ENCODE peak calls at places on chromosomes 3 and 15, in eight cellular contexts. One of them, this sample, is unnamed.

GRCh38 chr3:129003578-129004112 is 2.5 kb downstream of the EFCC1 start:
- DNase-seq in left ventricle myocardium inferior: no peak
- DNase-seq in fibroblast of pulmonary artery: no peak
- DNase-seq in astrocyte of the spinal cord: no peak
- DNase-seq in endothelial cell: peak
- DNase-seq in cardiac fibroblast: no peak
- DNase-seq in GM06990: no peak
- DNase-seq in hepatocyte: peak
- DNase-seq in this sample: no peak

GRCh38 chr3:169836942-169837275 is 24.2 kb upstream of the LRRC34 start:
- DNase-seq in astrocyte of the spinal cord: no peak
- DNase-seq in left ventricle myocardium inferior: no peak
- DNase-seq in hepatocyte: no peak
- DNase-seq in fibroblast of pulmonary artery: no peak
- DNase-seq in cardiac fibroblast: no peak
- DNase-seq in GM06990: no peak
- DNase-seq in endothelial cell: no peak
- DNase-seq in this sample: no peak

GRCh38 chr3:106371605-106372292 is 502.9 kb upstream of the CBLB start:
- DNase-seq in cardiac fibroblast: peak
- DNase-seq in hepatocyte: no peak
- DNase-seq in GM06990: no peak
- DNase-seq in left ventricle myocardium inferior: no peak
- DNase-seq in fibroblast of pulmonary artery: peak
- DNase-seq in astrocyte of the spinal cord: no peak
- DNase-seq in endothelial cell: no peak
- DNase-seq in this sample: no peak

GRCh38 chr15:71332605-71333004 is 217.3 kb downstream of the THSD4 start:
- DNase-seq in fibroblast of pulmonary artery: no peak
- DNase-seq in hepatocyte: no peak
- DNase-seq in cardiac fibroblast: no peak
- DNase-seq in left ventricle myocardium inferior: no peak
- DNase-seq in astrocyte of the spinal cord: peak
- DNase-seq in GM06990: no peak
- DNase-seq in endothelial cell: no peak
- DNase-seq in this sample: no peak

GRCh38 chr15:86915811-86916331 is 836.2 kb downstream of the AGBL1 start:
- DNase-seq in endothelial cell: peak
- DNase-seq in GM06990: no peak
- DNase-seq in cardiac fibroblast: peak
- DNase-seq in left ventricle myocardium inferior: no peak
- DNase-seq in fibroblast of pulmonary artery: peak
- DNase-seq in hepatocyte: peak
- DNase-seq in astrocyte of the spinal cord: peak
- DNase-seq in this sample: no peak

GRCh38 chr15:58606577-58607080 is 142.9 kb downstream of the ADAM10 start:
- DNase-seq in hepatocyte: no peak
- DNase-seq in fibroblast of pulmonary artery: no peak
- DNase-seq in endothelial cell: no peak
- DNase-seq in left ventricle myocardium inferior: no peak
- DNase-seq in cardiac fibroblast: no peak
- DNase-seq in astrocyte of the spinal cord: no peak
- DNase-seq in GM06990: no peak
- DNase-seq in this sample: no peak

GRCh38 chr3:32262201-32262600 is 23.7 kb downstream of the CMTM8 start:
- DNase-seq in cardiac fibroblast: no peak
- DNase-seq in astrocyte of the spinal cord: no peak
- DNase-seq in endothelial cell: no peak
- DNase-seq in left ventricle myocardium inferior: no peak
- DNase-seq in GM06990: no peak
- DNase-seq in fibroblast of pulmonary artery: no peak
- DNase-seq in hepatocyte: no peak
- DNase-seq in this sample: no peak

GRCh38 chr3:66948853-66949252 is 49.3 kb upstream of the KBTBD8 start:
- DNase-seq in hepatocyte: peak
- DNase-seq in GM06990: no peak
- DNase-seq in fibroblast of pulmonary artery: no peak
- DNase-seq in endothelial cell: no peak
- DNase-seq in left ventricle myocardium inferior: no peak
- DNase-seq in astrocyte of the spinal cord: no peak
- DNase-seq in cardiac fibroblast: no peak
- DNase-seq in this sample: no peak

GRCh38 chr3:127690106-127690505 is 17.4 kb downstream of the ABTB1 start:
- DNase-seq in astrocyte of the spinal cord: peak
- DNase-seq in cardiac fibroblast: peak
- DNase-seq in endothelial cell: no peak
- DNase-seq in hepatocyte: peak
- DNase-seq in fibroblast of pulmonary artery: peak
- DNase-seq in left ventricle myocardium inferior: peak
- DNase-seq in GM06990: no peak
- DNase-seq in this sample: no peak

GRCh38 chr15:59074607-59075006 is 30.3 kb upstream of the CCNB2 start:
- DNase-seq in GM06990: no peak
- DNase-seq in left ventricle myocardium inferior: no peak
- DNase-seq in fibroblast of pulmonary artery: no peak
- DNase-seq in astrocyte of the spinal cord: no peak
- DNase-seq in cardiac fibroblast: no peak
- DNase-seq in endothelial cell: no peak
- DNase-seq in hepatocyte: no peak
- DNase-seq in this sample: no peak

GRCh38 chr15:60682115-60682514 is 203.2 kb upstream of the ICE2 start:
- DNase-seq in astrocyte of the spinal cord: peak
- DNase-seq in GM06990: no peak
- DNase-seq in endothelial cell: no peak
- DNase-seq in fibroblast of pulmonary artery: peak
- DNase-seq in left ventricle myocardium inferior: no peak
- DNase-seq in hepatocyte: no peak
- DNase-seq in cardiac fibroblast: no peak
- DNase-seq in this sample: peak

GRCh38 chr15:71337197-71337845 is 222.1 kb downstream of the THSD4 start:
- DNase-seq in endothelial cell: no peak
- DNase-seq in hepatocyte: peak
- DNase-seq in GM06990: no peak
- DNase-seq in cardiac fibroblast: no peak
- DNase-seq in fibroblast of pulmonary artery: no peak
- DNase-seq in astrocyte of the spinal cord: no peak
- DNase-seq in left ventricle myocardium inferior: no peak
- DNase-seq in this sample: no peak

GRCh38 chr3:23671901-23672589 is 133.7 kb upstream of the UBE2E1 start:
- DNase-seq in hepatocyte: no peak
- DNase-seq in cardiac fibroblast: peak
- DNase-seq in astrocyte of the spinal cord: no peak
- DNase-seq in left ventricle myocardium inferior: no peak
- DNase-seq in fibroblast of pulmonary artery: peak
- DNase-seq in endothelial cell: no peak
- DNase-seq in GM06990: no peak
- DNase-seq in this sample: no peak

GRCh38 chr15:61759639-61760038 is 300.6 kb downstream of the VPS13C start:
- DNase-seq in astrocyte of the spinal cord: no peak
- DNase-seq in fibroblast of pulmonary artery: no peak
- DNase-seq in GM06990: no peak
- DNase-seq in left ventricle myocardium inferior: no peak
- DNase-seq in hepatocyte: no peak
- DNase-seq in cardiac fibroblast: no peak
- DNase-seq in endothelial cell: no peak
- DNase-seq in this sample: no peak

GRCh38 chr15:73948982-73949381 is 22.7 kb downstream of the LOXL1 start:
- DNase-seq in fibroblast of pulmonary artery: no peak
- DNase-seq in endothelial cell: no peak
- DNase-seq in left ventricle myocardium inferior: no peak
- DNase-seq in GM06990: no peak
- DNase-seq in hepatocyte: no peak
- DNase-seq in astrocyte of the spinal cord: no peak
- DNase-seq in cardiac fibroblast: no peak
- DNase-seq in this sample: no peak

GRCh38 chr3:118970819-118971218 is 63.8 kb downstream of the IGSF11 start:
- DNase-seq in left ventricle myocardium inferior: no peak
- DNase-seq in cardiac fibroblast: no peak
- DNase-seq in astrocyte of the spinal cord: no peak
- DNase-seq in endothelial cell: no peak
- DNase-seq in hepatocyte: no peak
- DNase-seq in fibroblast of pulmonary artery: no peak
- DNase-seq in GM06990: no peak
- DNase-seq in this sample: no peak

GRCh38 chr3:10917176-10917575 is 75.4 kb upstream of the SLC6A1 start:
- DNase-seq in astrocyte of the spinal cord: peak
- DNase-seq in left ventricle myocardium inferior: no peak
- DNase-seq in fibroblast of pulmonary artery: no peak
- DNase-seq in hepatocyte: no peak
- DNase-seq in cardiac fibroblast: peak
- DNase-seq in GM06990: no peak
- DNase-seq in endothelial cell: no peak
- DNase-seq in this sample: no peak

GRCh38 chr3:13269711-13270378 is 150.3 kb downstream of the NUP210 start:
- DNase-seq in GM06990: no peak
- DNase-seq in cardiac fibroblast: no peak
- DNase-seq in endothelial cell: no peak
- DNase-seq in left ventricle myocardium inferior: no peak
- DNase-seq in astrocyte of the spinal cord: no peak
- DNase-seq in fibroblast of pulmonary artery: no peak
- DNase-seq in hepatocyte: no peak
- DNase-seq in this sample: no peak

GRCh38 chr15:69061414-69061842 is 46.9 kb downstream of the NOX5 start:
- DNase-seq in fibroblast of pulmonary artery: no peak
- DNase-seq in hepatocyte: no peak
- DNase-seq in left ventricle myocardium inferior: no peak
- DNase-seq in cardiac fibroblast: no peak
- DNase-seq in GM06990: no peak
- DNase-seq in endothelial cell: no peak
- DNase-seq in astrocyte of the spinal cord: no peak
- DNase-seq in this sample: no peak

GRCh38 chr3:9222956-9223639 is 26.3 kb downstream of the SRGAP3 start:
- DNase-seq in left ventricle myocardium inferior: no peak
- DNase-seq in endothelial cell: no peak
- DNase-seq in GM06990: no peak
- DNase-seq in fibroblast of pulmonary artery: no peak
- DNase-seq in astrocyte of the spinal cord: no peak
- DNase-seq in cardiac fibroblast: peak
- DNase-seq in hepatocyte: no peak
- DNase-seq in this sample: no peak

GRCh38 chr3:9225268-9225667 is 24.2 kb downstream of the SRGAP3 start:
- DNase-seq in cardiac fibroblast: no peak
- DNase-seq in fibroblast of pulmonary artery: no peak
- DNase-seq in endothelial cell: no peak
- DNase-seq in GM06990: no peak
- DNase-seq in hepatocyte: no peak
- DNase-seq in astrocyte of the spinal cord: no peak
- DNase-seq in left ventricle myocardium inferior: no peak
- DNase-seq in this sample: no peak

GRCh38 chr3:9223683-9224082 is 25.8 kb downstream of the SRGAP3 start:
- DNase-seq in left ventricle myocardium inferior: no peak
- DNase-seq in astrocyte of the spinal cord: no peak
- DNase-seq in cardiac fibroblast: no peak
- DNase-seq in endothelial cell: no peak
- DNase-seq in fibroblast of pulmonary artery: no peak
- DNase-seq in GM06990: no peak
- DNase-seq in hepatocyte: no peak
- DNase-seq in this sample: no peak

GRCh38 chr3:9226326-9226725 is 23.1 kb downstream of the SRGAP3 start:
- DNase-seq in cardiac fibroblast: peak
- DNase-seq in astrocyte of the spinal cord: peak
- DNase-seq in GM06990: no peak
- DNase-seq in hepatocyte: peak
- DNase-seq in left ventricle myocardium inferior: no peak
- DNase-seq in endothelial cell: no peak
- DNase-seq in fibroblast of pulmonary artery: peak
- DNase-seq in this sample: no peak

DNA sequence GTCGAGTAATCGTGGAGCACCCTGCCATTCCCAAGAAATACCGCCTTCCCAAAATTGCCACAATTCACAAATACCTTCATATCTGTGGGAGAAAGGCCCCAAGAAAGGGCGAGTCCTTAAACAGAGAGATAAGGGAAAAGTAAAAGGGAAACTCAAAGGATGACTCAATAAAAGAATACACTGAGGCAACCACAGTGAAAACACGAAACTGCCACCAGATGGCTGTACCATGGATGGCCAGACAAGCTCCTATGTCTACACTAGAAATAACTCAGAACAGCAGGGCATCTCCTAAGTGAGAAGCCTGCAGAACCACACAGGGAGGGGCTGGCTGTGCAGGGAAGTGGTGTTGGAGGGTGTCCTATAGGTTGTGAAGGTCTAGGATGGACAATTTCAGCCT is 25.0 kb downstream of the SRGAP3 start:
- DNase-seq in cardiac fibroblast: peak
- DNase-seq in astrocyte of the spinal cord: no peak
- DNase-seq in hepatocyte: no peak
- DNase-seq in fibroblast of pulmonary artery: peak
- DNase-seq in GM06990: peak
- DNase-seq in endothelial cell: no peak
- DNase-seq in left ventricle myocardium inferior: no peak
- DNase-seq in this sample: peak
- TF ChIP-seq CTCF in cardiac fibroblast: no peak
- TF ChIP-seq CTCF in astrocyte of the spinal cord: no peak
- TF ChIP-seq CTCF in hepatocyte: no peak
- TF ChIP-seq CTCF in fibroblast of pulmonary artery: no peak
- TF ChIP-seq CTCF in GM06990: peak
- TF ChIP-seq CTCF in endothelial cell: no peak
- TF ChIP-seq CTCF in left ventricle myocardium inferior: no peak
- TF ChIP-seq CTCF in this sample: no peak

GRCh38 chr15:33182278-33182905 is 12.1 kb downstream of the FMN1 start:
- DNase-seq in fibroblast of pulmonary artery: no peak
- DNase-seq in endothelial cell: no peak
- DNase-seq in hepatocyte: no peak
- DNase-seq in astrocyte of the spinal cord: no peak
- DNase-seq in GM06990: no peak
- DNase-seq in cardiac fibroblast: no peak
- DNase-seq in left ventricle myocardium inferior: no peak
- DNase-seq in this sample: no peak
- TF ChIP-seq CTCF in fibroblast of pulmonary artery: no peak
- TF ChIP-seq CTCF in endothelial cell: no peak
- TF ChIP-seq CTCF in hepatocyte: no peak
- TF ChIP-seq CTCF in astrocyte of the spinal cord: no peak
- TF ChIP-seq CTCF in GM06990: no peak
- TF ChIP-seq CTCF in cardiac fibroblast: no peak
- TF ChIP-seq CTCF in left ventricle myocardium inferior: no peak
- TF ChIP-seq CTCF in this sample: no peak

DNA sequence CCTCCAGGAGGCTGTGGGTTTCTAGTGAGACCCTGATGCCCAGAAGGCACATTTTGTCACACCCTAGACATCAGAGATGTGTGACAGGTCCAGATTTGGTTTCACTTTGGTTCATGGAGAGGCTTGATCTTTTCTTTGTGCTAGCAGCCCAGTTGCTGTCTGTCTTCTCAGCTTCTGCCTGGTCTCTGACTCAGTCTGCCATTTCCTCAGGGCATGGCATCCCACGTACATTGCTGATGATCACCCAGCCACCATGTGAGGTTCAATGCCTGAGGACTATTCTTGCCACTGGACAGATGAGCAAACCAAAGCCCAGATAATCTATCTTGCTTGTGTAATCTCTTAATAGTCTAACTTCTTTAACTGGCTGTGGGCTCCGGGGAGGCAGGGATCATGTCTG is 144.9 kb upstream of the MRPS22 start:
- DNase-seq in hepatocyte: no peak
- DNase-seq in left ventricle myocardium inferior: no peak
- DNase-seq in endothelial cell: no peak
- DNase-seq in astrocyte of the spinal cord: no peak
- DNase-seq in GM06990: no peak
- DNase-seq in cardiac fibroblast: no peak
- DNase-seq in fibroblast of pulmonary artery: no peak
- DNase-seq in this sample: no peak
- TF ChIP-seq CTCF in hepatocyte: no peak
- TF ChIP-seq CTCF in left ventricle myocardium inferior: no peak
- TF ChIP-seq CTCF in endothelial cell: no peak
- TF ChIP-seq CTCF in astrocyte of the spinal cord: no peak
- TF ChIP-seq CTCF in GM06990: no peak
- TF ChIP-seq CTCF in cardiac fibroblast: no peak
- TF ChIP-seq CTCF in fibroblast of pulmonary artery: no peak
- TF ChIP-seq CTCF in this sample: no peak

GRCh38 chr3:54837964-54838363 is 89.9 kb downstream of the LRTM1 start:
- DNase-seq in cardiac fibroblast: no peak
- DNase-seq in GM06990: no peak
- DNase-seq in left ventricle myocardium inferior: no peak
- DNase-seq in fibroblast of pulmonary artery: peak
- DNase-seq in astrocyte of the spinal cord: peak
- DNase-seq in hepatocyte: peak
- DNase-seq in endothelial cell: no peak
- DNase-seq in this sample: no peak
- TF ChIP-seq CTCF in cardiac fibroblast: peak
- TF ChIP-seq CTCF in GM06990: peak
- TF ChIP-seq CTCF in left ventricle myocardium inferior: no peak
- TF ChIP-seq CTCF in fibroblast of pulmonary artery: peak
- TF ChIP-seq CTCF in astrocyte of the spinal cord: peak
- TF ChIP-seq CTCF in hepatocyte: peak
- TF ChIP-seq CTCF in endothelial cell: no peak
- TF ChIP-seq CTCF in this sample: no peak